ENCODE peak calls at places on chromosome X, in nine cellular contexts. J, G, M, P, L, Q, Y, A and C are unnamed samples.

GRCh38 chrX:39969826-39970569 is 127.8 kb downstream of the BCOR start:
- DNase-seq in J (no peak), G (no peak), M (no peak), P (no peak), L (no peak), Q (no peak), Y (no peak), A (no peak), C (no peak)

GRCh38 chrX:19514791-19515614 is at the start of gene MAP3K15:
- DNase-seq in J (peak; percentile 30), G (peak; percentile 82), M (no peak), P (no peak), L (peak; percentile 14), Q (no peak), Y (peak; percentile 9), A (peak; percentile 2), C (no peak)

GRCh38 chrX:134798472-134798871 is 140.2 kb upstream of the PLAC1 start:
- DNase-seq in J (no peak), G (no peak), M (no peak), P (no peak), L (no peak), Q (no peak), Y (no peak), A (no peak), C (no peak)

GRCh38 chrX:75229774-75230173 is 44.1 kb upstream of the UPRT start:
- DNase-seq in J (no peak), G (no peak), M (no peak), P (no peak), L (no peak), Q (no peak), Y (no peak), A (no peak), C (no peak)

GRCh38 chrX:119391279-119391678 is 7.9 kb upstream of the SLC25A43 start:
- DNase-seq in J (peak; percentile 47), G (no peak), M (no peak), P (peak; percentile 48), L (peak; percentile 31), Q (no peak), Y (peak; percentile 37), A (peak; percentile 48), C (peak; percentile 12)

GRCh38 chrX:55480390-55481062 is 9.1 kb downstream of the USP51 start:
- DNase-seq in J (no peak), G (no peak), M (no peak), P (no peak), L (no peak), Q (no peak), Y (no peak), A (no peak), C (no peak)

GRCh38 chrX:97597954-97598353 is 714.2 kb downstream of the RPA4 start:
- DNase-seq in J (no peak), G (no peak), M (no peak), P (no peak), L (no peak), Q (no peak), Y (no peak), A (no peak), C (no peak)

GRCh38 chrX:13750204-13750603 is 15.7 kb downstream of the OFD1 start:
- DNase-seq in J (no peak), G (no peak), M (no peak), P (peak; percentile 55), L (no peak), Q (no peak), Y (peak; percentile 24), A (no peak), C (peak; percentile 25)

GRCh38 chrX:121987163-121987562 is 939.8 kb downstream of the GLUD2 start:
- DNase-seq in J (no peak), G (no peak), M (no peak), P (peak; percentile 49), L (no peak), Q (no peak), Y (peak; percentile 66), A (peak; percentile 63), C (peak; percentile 44)

GRCh38 chrX:77003956-77004355 is 443.2 kb upstream of the FGF16 start:
- DNase-seq in J (no peak), G (no peak), M (no peak), P (no peak), L (no peak), Q (no peak), Y (peak; percentile 83), A (no peak), C (no peak)

GRCh38 chrX:33923262-33923661 is 208.9 kb downstream of the FAM47A start:
- DNase-seq in J (no peak), G (no peak), M (no peak), P (no peak), L (no peak), Q (no peak), Y (no peak), A (no peak), C (no peak)

GRCh38 chrX:41334866-41335589 is 1.1 kb downstream of the DDX3X start:
- DNase-seq in J (peak; percentile 45), G (peak; percentile 80), M (no peak), P (peak; percentile 64), L (peak; percentile 70), Q (peak; percentile 30), Y (peak; percentile 61), A (peak; percentile 72), C (peak; percentile 35)

GRCh38 chrX:110180928-110181310 is 137.0 kb downstream of the AMMECR1 start:
- DNase-seq in J (no peak), G (no peak), M (no peak), P (no peak), L (no peak), Q (no peak), Y (peak; percentile 56), A (peak; percentile 65), C (peak; percentile 52)

GRCh38 chrX:18271725-18272124 is 51.0 kb upstream of the BEND2 start:
- DNase-seq in J (no peak), G (no peak), M (no peak), P (no peak), L (no peak), Q (no peak), Y (no peak), A (no peak), C (no peak)

GRCh38 chrX:133652185-133652584 is 236.9 kb upstream of the GPC4 start:
- DNase-seq in J (no peak), G (no peak), M (no peak), P (no peak), L (no peak), Q (no peak), Y (no peak), A (no peak), C (no peak)

GRCh38 chrX:154711264-154711663 is 39.6 kb downstream of the GAB3 start:
- DNase-seq in J (no peak), G (no peak), M (no peak), P (no peak), L (no peak), Q (no peak), Y (no peak), A (no peak), C (no peak)

GRCh38 chrX:122517781-122518180 is 666.3 kb upstream of the GRIA3 start:
- DNase-seq in J (no peak), G (no peak), M (no peak), P (no peak), L (no peak), Q (no peak), Y (peak; percentile 83), A (peak; percentile 54), C (peak; percentile 76)

GRCh38 chrX:40097492-40098263 is at the start of gene BCOR:
- DNase-seq in J (peak; percentile 79), G (peak; percentile 88), M (peak; percentile 55), P (peak; percentile 66), L (peak; percentile 84), Q (peak; percentile 47), Y (peak; percentile 60), A (peak; percentile 73), C (peak; percentile 35)

GRCh38 chrX:1546601-1547275 is 9.8 kb upstream of the P2RY8 start:
- DNase-seq in J (no peak), G (no peak), M (no peak), P (no peak), L (no peak), Q (no peak), Y (no peak), A (no peak), C (no peak)

DNA sequence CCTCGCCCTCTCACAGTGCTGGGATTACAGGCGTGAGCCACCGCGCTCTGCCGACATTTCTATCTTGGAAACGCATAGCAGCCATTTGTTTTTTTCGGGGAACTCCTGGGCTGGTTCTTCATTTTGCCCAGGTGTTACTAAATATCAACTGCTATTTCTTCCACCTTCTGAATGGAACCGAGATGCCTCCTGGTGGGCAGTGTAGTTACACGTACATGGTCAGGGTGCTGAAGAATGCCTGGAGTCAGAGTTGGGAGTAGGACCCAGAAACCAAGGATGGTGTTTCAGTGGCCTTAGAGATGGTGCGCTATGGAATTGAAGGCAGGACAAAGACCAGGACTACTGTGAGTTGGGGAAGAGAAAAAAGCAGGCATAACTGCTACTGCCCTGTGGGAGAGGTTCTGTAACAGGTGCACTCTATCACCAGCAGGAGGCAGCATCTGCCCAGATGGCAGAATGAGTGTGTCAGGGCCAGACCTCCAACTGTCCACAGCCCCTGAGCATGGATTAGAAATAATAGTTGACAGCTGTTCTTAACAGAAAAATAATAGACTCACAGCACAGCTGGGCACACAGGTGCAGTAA is 81.7 kb downstream of the ZC4H2 start:
- DNase-seq in J (peak; percentile 13), G (no peak), M (peak; percentile 2), P (peak; percentile 9), L (peak; percentile 51), Q (no peak), Y (no peak), A (no peak), C (no peak)
- TF ChIP-seq CTCF in J (peak; percentile 10), G (peak; percentile 27), M (peak; percentile 24), P (peak; percentile 35), L (peak; percentile 49), Q (peak; percentile 17), Y (peak; percentile 5), A (peak; percentile 22), C (peak; percentile 69)

GRCh38 chrX:70554081-70554480 is 109.4 kb downstream of the DLG3 start:
- DNase-seq in J (no peak), G (no peak), M (no peak), P (peak; percentile 54), L (no peak), Q (no peak), Y (peak; percentile 6), A (peak; percentile 49), C (peak; percentile 1)
- TF ChIP-seq CTCF in J (peak; percentile 8), G (no peak), M (no peak), P (peak; percentile 22), L (no peak), Q (no peak), Y (no peak), A (peak; percentile 31), C (peak; percentile 52)

DNA sequence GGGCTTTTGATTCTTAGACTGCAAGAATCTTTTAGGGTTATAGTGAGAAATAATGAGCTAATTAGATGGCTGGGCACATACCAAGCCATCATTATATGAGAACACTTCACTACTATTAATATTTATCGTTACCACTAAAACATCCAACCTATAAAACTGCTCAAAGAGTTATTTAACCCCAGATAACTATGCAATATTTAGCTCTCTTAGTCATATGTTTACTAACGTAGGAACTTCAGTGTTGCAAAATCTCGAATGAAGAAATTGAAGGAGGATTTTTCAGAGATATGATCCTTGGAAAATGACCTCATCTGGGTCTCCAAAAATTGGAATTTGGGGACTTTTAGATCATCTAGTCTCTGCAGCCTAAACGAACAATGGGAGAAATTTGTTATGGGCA is 265.0 kb upstream of the RPS6KA3 start:
- DNase-seq in J (no peak), G (no peak), M (no peak), P (peak; percentile 45), L (no peak), Q (no peak), Y (no peak), A (peak; percentile 73), C (no peak)
- TF ChIP-seq CTCF in J (no peak), G (no peak), M (no peak), P (no peak), L (no peak), Q (no peak), Y (no peak), A (no peak), C (no peak)

GRCh38 chrX:137166591-137166990 is 132.8 kb upstream of the GPR101 start:
- DNase-seq in J (peak; percentile 32), G (no peak), M (no peak), P (no peak), L (no peak), Q (no peak), Y (no peak), A (no peak), C (no peak)
- TF ChIP-seq CTCF in J (peak; percentile 24), G (no peak), M (no peak), P (no peak), L (no peak), Q (no peak), Y (no peak), A (peak; percentile 10), C (no peak)